ENCODE peak calls at places on chromosomes 2 and 18, in nine cellular contexts. W is A549, J is HepG2, I is heart right ventricle, G is left lung, F is IMR-90, R is pancreas, Z is lung, C is mucosa of descending colon. E is an unnamed sample.
A peak's percentile ranks its signal among the peaks of the same experiment; 100 is the strongest.

GRCh38 chr2:10668402-10669012 is 21.3 kb downstream of the NOL10 start:
- ATAC-seq in I (no peak), J (peak; percentile 41), C (peak; percentile 71), W (peak; percentile 59), G (peak; percentile 78), R (peak; percentile 46), Z (no peak), F (peak; percentile 74), E (no peak)

GRCh38 chr18:9827211-9827855 is 58.4 kb upstream of the TXNDC2 start:
- ATAC-seq in G (no peak), Z (no peak), I (no peak), W (peak; percentile 2), F (no peak), J (no peak), R (no peak), C (no peak), E (no peak)

GRCh38 chr2:178579006-178579405 is 98.7 kb downstream of the PLEKHA3 start:
- ATAC-seq in I (peak; percentile 19), J (no peak), C (no peak), R (no peak), W (no peak), Z (no peak), F (no peak), G (no peak), E (no peak)

GRCh38 chr2:229300814-229301213 is 29.7 kb upstream of the PID1 start:
- ATAC-seq in J (no peak), F (no peak), W (no peak), R (no peak), C (no peak), G (peak; percentile 31), I (peak; percentile 69), Z (peak; percentile 60), E (peak; percentile 71)

GRCh38 chr2:15302154-15302553 is 259.0 kb downstream of the NBAS start:
- ATAC-seq in R (no peak), I (peak; percentile 66), F (peak; percentile 53), C (no peak), J (no peak), G (no peak), Z (no peak), W (peak; percentile 19), E (no peak)

GRCh38 chr2:208406474-208407451 is at the start of gene PTH2R:
- ATAC-seq in W (peak; percentile 50), G (peak; percentile 65), R (peak; percentile 78), I (peak; percentile 52), Z (no peak), C (no peak), J (peak; percentile 70), F (peak; percentile 24), E (no peak)

GRCh38 chr2:61117534-61117933 is 44.5 kb upstream of the C2orf74 start:
- ATAC-seq in W (no peak), Z (no peak), G (no peak), I (no peak), J (no peak), C (no peak), R (no peak), F (no peak), E (no peak)

GRCh38 chr2:153077311-153077710 is 358.9 kb downstream of the ARL6IP6 start:
- ATAC-seq in W (no peak), F (no peak), I (no peak), R (no peak), C (peak; percentile 81), J (no peak), Z (no peak), G (no peak), E (no peak)

GRCh38 chr2:54763636-54764291 is 40.3 kb downstream of the EML6 start:
- ATAC-seq in G (peak; percentile 43), C (peak; percentile 44), F (no peak), I (no peak), J (peak; percentile 58), W (peak; percentile 80), Z (no peak), R (peak; percentile 38), E (no peak)

GRCh38 chr2:233184669-233185068 is 66.8 kb upstream of the ATG16L1 start:
- ATAC-seq in I (no peak), G (no peak), R (no peak), C (no peak), F (no peak), Z (no peak), J (peak; percentile 29), W (no peak), E (no peak)

GRCh38 chr2:121805767-121806145 is 50.3 kb downstream of the TSN start:
- ATAC-seq in W (no peak), Z (no peak), R (no peak), J (no peak), I (no peak), C (no peak), G (no peak), F (no peak), E (no peak)

GRCh38 chr2:38146302-38146916 is 70.5 kb upstream of the CYP1B1 start:
- ATAC-seq in C (peak; percentile 36), J (no peak), W (peak; percentile 76), G (peak; percentile 57), R (no peak), F (peak; percentile 72), I (peak; percentile 76), Z (peak; percentile 33), E (peak; percentile 63)

GRCh38 chr2:23566236-23567142 is 181.5 kb downstream of the KLHL29 start:
- ATAC-seq in J (peak; percentile 73), F (no peak), R (no peak), Z (no peak), G (no peak), C (no peak), W (peak; percentile 40), I (no peak), E (no peak)

GRCh38 chr18:35024965-35025364 is 16.2 kb upstream of the MAPRE2 start:
- ATAC-seq in J (peak; percentile 25), Z (peak; percentile 75), I (peak; percentile 89), G (peak; percentile 88), R (peak; percentile 98), C (peak; percentile 67), F (peak; percentile 62), W (no peak), E (peak; percentile 95)

GRCh38 chr2:89821455-89821945 is 1130.0 kb downstream of the RPIA start:
- ATAC-seq in F (no peak), R (no peak), W (no peak), C (no peak), G (no peak), Z (no peak), J (no peak), I (no peak), E (no peak)

GRCh38 chr2:89819809-89820208 is 1128.3 kb downstream of the RPIA start:
- ATAC-seq in I (no peak), F (no peak), Z (no peak), W (no peak), G (no peak), J (no peak), C (no peak), R (no peak), E (no peak)

GRCh38 chr2:89818873-89819272 is 1127.4 kb downstream of the RPIA start:
- ATAC-seq in I (no peak), Z (no peak), G (no peak), W (no peak), R (no peak), F (no peak), C (no peak), J (no peak), E (no peak)

GRCh38 chr2:89823556-89823955 is 1132.1 kb downstream of the RPIA start:
- ATAC-seq in F (no peak), J (no peak), Z (no peak), G (no peak), R (no peak), I (no peak), C (no peak), W (no peak), E (no peak)

GRCh38 chr2:89820248-89820647 is 1128.8 kb downstream of the RPIA start:
- ATAC-seq in F (no peak), W (no peak), I (no peak), R (no peak), G (no peak), C (no peak), J (no peak), Z (no peak), E (no peak)
- H3K9me3 ChIP-seq in F (peaks cover 34% of the 10 kb centered on the region), W (peaks cover 21% of the 10 kb centered on the region), I (peaks cover 10% of the 10 kb centered on the region), R (no peaks in the 10 kb centered on the region), G (peaks cover 70% of the 10 kb centered on the region), C (peaks cover 69% of the 10 kb centered on the region), J (no peaks in the 10 kb centered on the region), Z (peaks cover 52% of the 10 kb centered on the region), E (peaks cover 82% of the 10 kb centered on the region)

DNA sequence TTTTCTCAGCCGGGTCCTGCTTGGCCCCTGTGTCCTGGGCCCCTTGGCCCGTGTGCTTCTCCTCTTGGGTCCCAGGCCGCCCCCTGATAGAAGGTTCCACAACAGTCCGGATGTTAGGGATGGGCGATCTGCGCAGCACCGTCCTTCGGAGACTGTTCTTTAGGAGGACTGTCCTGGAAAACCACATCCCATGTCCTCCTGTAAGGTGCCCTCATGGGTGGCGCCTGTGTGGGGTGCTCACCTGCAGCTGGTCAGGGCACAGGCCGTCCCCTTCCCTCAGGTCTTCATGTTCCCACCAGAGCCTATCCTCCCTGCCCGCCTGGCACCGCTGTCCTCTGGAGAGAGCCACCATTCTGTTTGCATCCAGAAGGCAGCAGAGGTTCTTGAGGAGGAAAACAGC is 50.0 kb downstream of the CTDP1 start:
- ATAC-seq in R (no peak), G (no peak), I (no peak), J (no peak), W (no peak), C (no peak), F (no peak), Z (no peak), E (no peak)
- H3K9me3 ChIP-seq in R (no peaks in the 10 kb centered on the region), G (peaks cover 69% of the 10 kb centered on the region), I (peaks cover 35% of the 10 kb centered on the region), J (no peaks in the 10 kb centered on the region), W (peaks cover 28% of the 10 kb centered on the region), C (peaks cover 33% of the 10 kb centered on the region), F (peaks cover 41% of the 10 kb centered on the region), Z (no peaks in the 10 kb centered on the region), E (no peaks in the 10 kb centered on the region)

GRCh38 chr18:76530846-76531245 is 35.8 kb upstream of the ZNF516 start:
- ATAC-seq in F (no peak), G (no peak), I (no peak), J (no peak), R (no peak), W (no peak), Z (no peak), C (no peak), E (no peak)
- H3K9me3 ChIP-seq in F (no peaks in the 10 kb centered on the region), G (no peaks in the 10 kb centered on the region), I (no peaks in the 10 kb centered on the region), J (no peaks in the 10 kb centered on the region), R (no peaks in the 10 kb centered on the region), W (no peaks in the 10 kb centered on the region), Z (no peaks in the 10 kb centered on the region), C (no peaks in the 10 kb centered on the region), E (no peaks in the 10 kb centered on the region)

GRCh38 chr2:27588308-27588707 is 5.5 kb downstream of the ZNF512 start:
- ATAC-seq in W (no peak), I (no peak), F (no peak), Z (no peak), G (no peak), J (no peak), R (no peak), C (no peak), E (no peak)

GRCh38 chr2:27596627-27597026 is 13.8 kb downstream of the ZNF512 start:
- ATAC-seq in I (no peak), F (peak; percentile 86), C (no peak), J (peak; percentile 52), G (no peak), W (no peak), Z (no peak), R (no peak), E (no peak)

GRCh38 chr2:27587025-27587424 is 4.2 kb downstream of the ZNF512 start:
- ATAC-seq in R (no peak), F (no peak), G (no peak), W (no peak), J (no peak), I (no peak), Z (no peak), C (no peak), E (no peak)

GRCh38 chr2:27593240-27593639 is 10.4 kb downstream of the ZNF512 start:
- ATAC-seq in C (no peak), W (no peak), I (no peak), G (no peak), F (no peak), Z (no peak), J (no peak), R (no peak), E (no peak)

GRCh38 chr2:27591745-27592144 is 8.9 kb downstream of the ZNF512 start:
- ATAC-seq in F (peak; percentile 66), Z (no peak), C (no peak), W (no peak), R (no peak), G (no peak), I (no peak), J (no peak), E (no peak)
- H3K9me3 ChIP-seq in F (peaks cover 9% of the 10 kb centered on the region), Z (no peaks in the 10 kb centered on the region), C (peaks cover 31% of the 10 kb centered on the region), W (peaks cover 10% of the 10 kb centered on the region), R (no peaks in the 10 kb centered on the region), G (peaks cover 42% of the 10 kb centered on the region), I (peaks cover 62% of the 10 kb centered on the region), J (peaks cover 9% of the 10 kb centered on the region), E (peaks cover 47% of the 10 kb centered on the region)

E was measured in gastroesophageal sphincter.